ENCODE peak calls at places on chromosome 4, in four cellular contexts. J is nucleus accumbens, I is iris pigment epithelial cell, L is T-helper 1 cell. Q is an unnamed sample.
A peak's percentile ranks its signal among the peaks of the same experiment; 100 is the strongest.

GRCh38 chr4:140372607-140373327 is 679 bp upstream of the SCOC start:
- DNase-seq in J (no peak), I (peak; percentile 21), L (no peak), Q (no peak)

GRCh38 chr4:183284965-183285364 is 35.1 kb downstream of the CLDN22 start:
- DNase-seq in J (no peak), I (peak; percentile 92), L (no peak), Q (no peak)

GRCh38 chr4:1237981-1238675 is 10.8 kb downstream of the CTBP1 start:
- DNase-seq in J (no peak), I (no peak), L (no peak), Q (no peak)

GRCh38 chr4:109419679-109420078 is 13.9 kb upstream of the SEC24B start:
- DNase-seq in J (no peak), I (no peak), L (no peak), Q (no peak)

GRCh38 chr4:150782921-150783320 is 201.0 kb downstream of the MAB21L2 start:
- DNase-seq in J (no peak), I (peak; percentile 32), L (no peak), Q (no peak)

GRCh38 chr4:1242506-1243450 is 6.2 kb downstream of the CTBP1 start:
- DNase-seq in J (no peak), I (no peak), L (no peak), Q (no peak)

GRCh38 chr4:40547446-40548132 is 82.1 kb downstream of the RBM47 start:
- DNase-seq in J (no peak), I (peak; percentile 9), L (no peak), Q (no peak)

GRCh38 chr4:24164054-24164453 is 274.2 kb upstream of the PPARGC1A start:
- DNase-seq in J (no peak), I (peak; percentile 20), L (no peak), Q (no peak)

GRCh38 chr4:141675384-141675783 is 39.0 kb downstream of the IL15 start:
- DNase-seq in J (no peak), I (no peak), L (no peak), Q (no peak)